ENCODE peak calls at places on chromosomes 5 and 9, in four cellular contexts. Z is lung, A is transverse colon, X is mammary epithelial cell. D is an unnamed sample.

GRCh38 chr5:107869459-107870115 is 198.8 kb upstream of the EFNA5 start:
- DNase-seq in Z (no peak), A (no peak), X (peak; percentile 68), D (peak; percentile 86)

GRCh38 chr5:139385061-139385889 is 2.2 kb upstream of the SLC23A1 start:
- DNase-seq in Z (no peak), A (peak; percentile 51), X (peak; percentile 35), D (no peak)

GRCh38 chr5:66757219-66757833 is 161.1 kb downstream of the MAST4 start:
- DNase-seq in Z (peak; percentile 49), A (peak; percentile 39), X (peak; percentile 34), D (peak; percentile 54)

GRCh38 chr5:15007549-15008142 is 136.1 kb upstream of the ANKH start:
- DNase-seq in Z (no peak), A (no peak), X (no peak), D (no peak)

GRCh38 chr5:161283296-161283695 is 263.2 kb downstream of the GABRB2 start:
- DNase-seq in Z (no peak), A (no peak), X (no peak), D (no peak)

GRCh38 chr9:73133042-73133651 is 18.5 kb upstream of the ANXA1 start:
- DNase-seq in Z (no peak), A (no peak), X (no peak), D (no peak)

GRCh38 chr5:84635235-84636055 is 250.8 kb upstream of the EDIL3 start:
- DNase-seq in Z (no peak), A (no peak), X (no peak), D (no peak)

GRCh38 chr5:68343421-68343826 is 127.9 kb downstream of the PIK3R1 start:
- DNase-seq in Z (peak; percentile 42), A (no peak), X (peak; percentile 98), D (peak; percentile 96)

GRCh38 chr5:177416334-177416733 is 7.0 kb upstream of the F12 start:
- DNase-seq in Z (peak; percentile 51), A (peak; percentile 61), X (peak; percentile 22), D (no peak)

GRCh38 chr9:88936668-88937067 is 54.6 kb upstream of the S1PR3 start:
- DNase-seq in Z (no peak), A (no peak), X (no peak), D (no peak)

GRCh38 chr9:105206821-105207699 is 37.4 kb upstream of the SLC44A1 start:
- DNase-seq in Z (no peak), A (no peak), X (no peak), D (no peak)

GRCh38 chr9:81637276-81637675 is 52.1 kb downstream of the TLE1 start:
- DNase-seq in Z (no peak), A (no peak), X (no peak), D (no peak)

GRCh38 chr9:38380230-38380871 is 12.2 kb upstream of the ALDH1B1 start:
- DNase-seq in Z (no peak), A (no peak), X (peak; percentile 43), D (no peak)

GRCh38 chr5:176797456-176798093 is 12.8 kb upstream of the UNC5A start:
- DNase-seq in Z (no peak), A (no peak), X (no peak), D (no peak)

GRCh38 chr5:76590027-76590426 is 33.2 kb downstream of the F2RL2 start:
- DNase-seq in Z (no peak), A (no peak), X (peak; percentile 30), D (no peak)

GRCh38 chr5:179332741-179333290 is 12.4 kb downstream of the ADAMTS2 start:
- DNase-seq in Z (no peak), A (no peak), X (no peak), D (no peak)

GRCh38 chr9:127694890-127695735 is 11.7 kb upstream of the CFAP157 start:
- DNase-seq in Z (no peak), A (no peak), X (no peak), D (no peak)

GRCh38 chr5:157046041-157046440 is 12.9 kb downstream of the HAVCR1 start:
- DNase-seq in Z (no peak), A (peak; percentile 46), X (no peak), D (no peak)

GRCh38 chr5:173581408-173582197 is 34.8 kb downstream of the BOD1 start:
- DNase-seq in Z (peak; percentile 32), A (peak; percentile 19), X (no peak), D (peak; percentile 64)

GRCh38 chr5:180208435-180209081 is 453 bp downstream of the RASGEF1C start:
- DNase-seq in Z (no peak), A (no peak), X (no peak), D (peak; percentile 23)

GRCh38 chr9:87201316-87201715 is 254.0 kb upstream of the GAS1 start:
- DNase-seq in Z (no peak), A (no peak), X (no peak), D (no peak)

GRCh38 chr9:20921362-20921761 is 110.1 kb downstream of the HACD4 start:
- DNase-seq in Z (no peak), A (no peak), X (peak; percentile 74), D (peak; percentile 70)

GRCh38 chr9:107504585-107505455 is 15.3 kb upstream of the KLF4 start:
- DNase-seq in Z (peak; percentile 43), A (peak; percentile 49), X (peak; percentile 80), D (peak; percentile 95)

GRCh38 chr5:138972836-138973235 is 97.7 kb upstream of the LRRTM2 start:
- DNase-seq in Z (no peak), A (no peak), X (no peak), D (no peak)

GRCh38 chr9:121107881-121108280 is 33.1 kb downstream of the CNTRL start:
- DNase-seq in Z (no peak), A (no peak), X (no peak), D (no peak)
- H3K27ac ChIP-seq in Z (no peak overlapping the region), A (no peak overlapping the region), X (no peak overlapping the region), D (no peak overlapping the region)

GRCh38 chr9:19471737-19472648 is 63.2 kb downstream of the ACER2 start:
- DNase-seq in Z (peak; percentile 35), A (peak; percentile 51), X (peak; percentile 48), D (peak; percentile 63)

GRCh38 chr9:19470567-19470966 is 61.8 kb downstream of the ACER2 start:
- DNase-seq in Z (no peak), A (no peak), X (no peak), D (no peak)

GRCh38 chr9:19470981-19471650 is 62.3 kb downstream of the ACER2 start:
- DNase-seq in Z (no peak), A (no peak), X (no peak), D (no peak)

DNA sequence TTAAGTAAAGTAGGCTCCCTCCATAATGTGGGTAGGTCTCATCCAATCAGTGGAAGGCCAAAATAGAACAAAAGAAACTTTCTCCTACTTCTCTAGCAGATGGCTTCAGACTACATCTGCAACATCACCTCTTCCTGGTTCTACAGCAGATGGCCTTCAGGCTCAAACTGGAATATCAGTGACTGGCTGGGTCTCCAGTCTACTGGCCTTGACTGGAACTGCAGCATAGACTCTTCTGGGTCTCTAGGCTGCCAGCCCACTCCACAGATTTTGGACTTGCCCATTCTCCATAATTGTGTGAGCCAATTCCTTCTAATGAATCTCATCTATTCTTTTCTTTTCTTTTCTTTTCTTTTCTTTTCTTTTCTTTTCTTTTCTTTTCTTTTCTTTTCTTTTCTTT is 64.8 kb downstream of the ACER2 start:
- DNase-seq in Z (no peak), A (no peak), X (no peak), D (no peak)
- TF ChIP-seq CTCF in Z (no peak), A (no peak), X (no peak), D (no peak)

DNA sequence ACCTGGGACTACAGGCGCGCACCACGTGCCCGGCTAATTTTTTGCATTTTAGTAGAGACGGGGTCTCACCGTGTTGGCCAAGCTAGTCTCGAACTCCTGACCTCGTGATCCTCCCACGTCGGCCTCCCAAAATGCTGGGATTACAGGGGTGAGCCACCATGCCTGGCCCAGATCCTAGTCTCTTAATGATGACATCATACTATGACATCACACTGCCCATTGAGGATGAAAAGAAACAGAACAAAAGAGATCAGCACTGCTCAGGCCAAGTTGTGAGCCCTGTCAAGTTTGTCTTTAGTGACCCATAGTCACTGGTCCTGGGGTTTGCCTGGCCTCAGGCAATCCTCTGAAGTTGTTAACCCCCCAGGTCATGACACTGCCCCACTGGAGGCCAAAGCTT is 21.3 kb downstream of the ADRA1B start:
- DNase-seq in Z (no peak), A (no peak), X (no peak), D (no peak)
- H3K27ac ChIP-seq in Z (no peak overlapping the region), A (no peak overlapping the region), X (peak overlapping the region; percentile 78), D (peak overlapping the region; percentile 72)

DNA sequence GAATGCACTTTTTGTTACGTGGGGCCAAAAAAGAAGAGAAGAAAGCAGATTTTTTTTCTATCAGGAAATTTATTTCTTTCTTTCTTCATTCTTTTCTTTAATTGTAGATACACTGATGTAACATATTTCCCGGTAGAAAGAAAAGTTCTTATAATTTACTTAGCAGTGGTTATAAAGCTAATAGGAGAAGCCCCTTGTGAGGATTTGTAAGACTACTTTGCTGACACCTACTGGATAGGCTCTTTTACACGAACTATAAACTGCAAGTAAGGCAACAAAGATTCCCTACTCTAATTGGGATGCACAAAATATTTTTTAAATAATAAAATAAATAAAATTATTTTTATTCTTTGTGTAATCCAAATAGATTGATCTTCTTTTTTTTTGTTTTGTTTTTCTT is 284.4 kb downstream of the DNAH5 start:
- DNase-seq in Z (no peak), A (no peak), X (no peak), D (no peak)
- TF ChIP-seq CTCF in Z (no peak), A (no peak), X (peak; percentile 49), D (no peak)

GRCh38 chr5:140590861-140591260 is 26.2 kb downstream of the SLC35A4 start:
- DNase-seq in Z (no peak), A (no peak), X (peak; percentile 53), D (no peak)
- H3K27ac ChIP-seq in Z (no peak overlapping the region), A (no peak overlapping the region), X (no peak overlapping the region), D (no peak overlapping the region)

GRCh38 chr5:31854625-31855526 is 215.9 kb downstream of the PDZD2 start:
- DNase-seq in Z (peak; percentile 51), A (no peak), X (peak; percentile 33), D (peak; percentile 75)
- TF ChIP-seq CTCF in Z (no peak), A (no peak), X (peak; percentile 47), D (no peak)

DNA sequence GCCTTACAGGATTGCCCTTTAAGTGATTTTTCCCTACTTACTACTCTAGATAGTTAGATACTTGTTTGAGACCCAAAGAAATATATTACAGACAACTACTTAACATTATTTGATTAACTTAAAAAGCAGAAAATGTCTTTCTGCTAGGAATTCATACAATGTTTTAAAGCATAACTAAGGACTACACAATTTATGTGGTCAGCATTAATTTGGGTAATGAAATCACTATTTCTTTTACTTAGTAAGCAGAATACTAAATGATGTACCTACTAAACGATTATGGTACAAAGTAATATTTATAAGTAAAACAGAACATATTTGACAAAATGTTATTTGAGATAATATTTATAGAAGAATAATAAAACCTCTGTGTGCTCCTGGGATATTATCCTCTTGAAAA is 371.9 kb upstream of the ARRDC3 start:
- DNase-seq in Z (no peak), A (no peak), X (no peak), D (no peak)
- H3K27ac ChIP-seq in Z (no peak overlapping the region), A (no peak overlapping the region), X (no peak overlapping the region), D (no peak overlapping the region)

D was measured in RWPE1.